ENCODE peak calls at places on chromosomes 12 and 14, in five cellular contexts. J is CD4-positive, alpha-beta T cell; G is GM23248; O is left ventricle myocardium inferior; Z is aorta. S is an unnamed sample.

GRCh38 chr12:115467531-115467930 is 783.6 kb upstream of the TBX3 start:
- DNase-seq in O (no peak), Z (no peak), G (peak; percentile 52), J (no peak), S (no peak)

GRCh38 chr14:92973265-92973797 is 50.4 kb downstream of the CHGA start:
- DNase-seq in O (peak; percentile 82), G (peak; percentile 96), Z (peak; percentile 91), J (no peak), S (no peak)

GRCh38 chr14:22557846-22558220 is 31.2 kb downstream of the DAD1 start:
- DNase-seq in G (no peak), Z (no peak), O (no peak), J (no peak), S (no peak)

GRCh38 chr12:87155616-87156015 is 873.6 kb downstream of the C12orf50 start:
- DNase-seq in O (no peak), G (peak; percentile 72), J (no peak), Z (no peak), S (no peak)

GRCh38 chr12:14239935-14240872 is 125.3 kb upstream of the ATF7IP start:
- DNase-seq in Z (no peak), J (no peak), O (no peak), G (no peak), S (no peak)

GRCh38 chr14:39038542-39038941 is 64.5 kb downstream of the SEC23A start:
- DNase-seq in Z (no peak), J (no peak), G (no peak), O (no peak), S (no peak)

GRCh38 chr14:67416085-67416484 is 4.1 kb upstream of the PLEK2 start:
- DNase-seq in G (no peak), Z (peak; percentile 36), J (no peak), O (no peak), S (no peak)

GRCh38 chr14:91335191-91336092 is 82.2 kb downstream of the CCDC88C start:
- DNase-seq in Z (no peak), G (no peak), O (no peak), J (no peak), S (no peak)

GRCh38 chr12:47244730-47245285 is 165.0 kb upstream of the AMIGO2 start:
- DNase-seq in J (no peak), Z (no peak), G (no peak), O (no peak), S (no peak)

GRCh38 chr14:32201816-32202467 is at the start of gene RNU6-7:
- DNase-seq in O (peak; percentile 20), G (peak; percentile 27), J (peak; percentile 41), Z (peak; percentile 71), S (no peak)

GRCh38 chr12:96249196-96250118 is 55.3 kb downstream of the ELK3 start:
- DNase-seq in G (peak; percentile 53), O (peak; percentile 74), Z (no peak), J (no peak), S (no peak)

GRCh38 chr12:62604856-62605255 is 138.2 kb downstream of the MON2 start:
- DNase-seq in O (no peak), J (peak; percentile 9), G (peak; percentile 66), Z (no peak), S (peak; percentile 5)

GRCh38 chr12:6563448-6564050 is 4.5 kb downstream of the NOP2 start:
- DNase-seq in Z (peak; percentile 85), O (no peak), G (peak; percentile 65), J (peak; percentile 60), S (peak; percentile 43)

GRCh38 chr14:31927348-31927826 is 149.7 kb upstream of the ARHGAP5 start:
- DNase-seq in G (peak; percentile 93), J (no peak), Z (no peak), O (peak; percentile 35), S (no peak)

GRCh38 chr12:110794623-110795280 is 52.0 kb upstream of the CCDC63 start:
- DNase-seq in J (no peak), G (peak; percentile 60), Z (no peak), O (peak; percentile 82), S (no peak)

GRCh38 chr12:53538209-53538689 is 31.0 kb upstream of the NPFF start:
- DNase-seq in O (no peak), G (peak; percentile 68), J (no peak), Z (no peak), S (no peak)

GRCh38 chr14:53709381-53709780 is 247.2 kb downstream of the BMP4 start:
- DNase-seq in Z (no peak), G (no peak), O (no peak), J (no peak), S (no peak)

GRCh38 chr14:85711620-85712019 is 181.7 kb downstream of the FLRT2 start:
- DNase-seq in O (no peak), Z (no peak), J (no peak), G (no peak), S (no peak)

GRCh38 chr14:104288272-104288671 is 149.9 kb downstream of the KIF26A start:
- DNase-seq in O (peak; percentile 2), Z (peak; percentile 42), G (no peak), J (no peak), S (no peak)

GRCh38 chr12:32145096-32145495 is 38.4 kb downstream of the BICD1 start:
- DNase-seq in O (no peak), G (no peak), Z (no peak), J (no peak), S (no peak)

GRCh38 chr12:78120866-78121590 is 290.3 kb downstream of the NAV3 start:
- DNase-seq in J (no peak), O (no peak), G (peak; percentile 62), Z (no peak), S (no peak)

GRCh38 chr12:20272801-20273200 is 95.5 kb upstream of the PDE3A start:
- DNase-seq in Z (no peak), G (peak; percentile 48), O (no peak), J (no peak), S (no peak)

GRCh38 chr12:50120521-50120920 is 8.5 kb downstream of the COX14 start:
- DNase-seq in Z (no peak), O (no peak), G (no peak), J (no peak), S (no peak)

GRCh38 chr14:64705406-64706118 is 1.3 kb downstream of the PLEKHG3 start:
- DNase-seq in J (no peak), Z (peak; percentile 79), O (no peak), G (peak; percentile 43), S (no peak)

GRCh38 chr14:104226421-104227385 is 88.3 kb downstream of the KIF26A start:
- DNase-seq in O (no peak), G (no peak), J (no peak), Z (peak; percentile 67), S (no peak)

GRCh38 chr12:81075539-81075938 is 2.3 kb upstream of the ACSS3 start:
- DNase-seq in J (no peak), O (no peak), Z (no peak), G (no peak), S (no peak)

GRCh38 chr14:51432302-51432948 is 192.4 kb downstream of the TMX1 start:
- DNase-seq in G (no peak), Z (no peak), O (no peak), J (no peak), S (no peak)
- H3K9me3 ChIP-seq in G (no peaks in the 10 kb centered on the region), Z (no peaks in the 10 kb centered on the region), O (no peaks in the 10 kb centered on the region), J (no peaks in the 10 kb centered on the region), S (no peaks in the 10 kb centered on the region)

GRCh38 chr12:133220521-133220920 is 15.2 kb downstream of the ANHX start:
- DNase-seq in O (no peak), G (no peak), J (no peak), Z (no peak), S (no peak)

GRCh38 chr12:133226690-133227089 is 9.0 kb downstream of the ANHX start:
- DNase-seq in O (no peak), G (no peak), J (no peak), Z (no peak), S (no peak)

GRCh38 chr12:133222211-133222610 is 13.5 kb downstream of the ANHX start:
- DNase-seq in Z (no peak), J (no peak), G (no peak), O (no peak), S (no peak)

GRCh38 chr12:133221241-133221640 is 14.4 kb downstream of the ANHX start:
- DNase-seq in Z (no peak), O (no peak), J (no peak), G (no peak), S (no peak)

DNA sequence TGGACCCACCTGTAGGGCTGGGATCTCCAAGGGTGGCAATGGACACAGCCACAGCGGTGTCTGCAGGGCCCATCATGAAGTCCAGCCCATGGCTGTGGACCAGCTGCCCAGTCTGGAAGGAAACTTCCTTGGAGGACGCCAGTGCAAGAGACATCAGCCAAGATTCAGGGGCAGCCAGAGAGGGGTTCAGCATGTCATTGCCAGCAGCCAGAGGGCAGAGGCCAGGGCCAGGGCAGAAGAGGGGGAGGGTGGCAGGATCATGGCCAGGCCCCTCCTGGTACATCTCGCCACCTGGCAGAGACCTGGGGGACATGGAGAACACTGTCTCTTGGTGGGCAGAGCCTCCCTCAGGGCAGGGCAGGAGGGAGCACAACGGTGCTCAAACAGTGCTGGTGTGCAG is 10.2 kb downstream of the ANHX start:
- DNase-seq in O (no peak), Z (no peak), J (no peak), G (no peak), S (no peak)
- H3K9me3 ChIP-seq in O (peaks cover 59% of the 10 kb centered on the region), Z (peaks cover 4% of the 10 kb centered on the region), J (peaks cover 21% of the 10 kb centered on the region), G (no peaks in the 10 kb centered on the region), S (peaks cover 2% of the 10 kb centered on the region)

DNA sequence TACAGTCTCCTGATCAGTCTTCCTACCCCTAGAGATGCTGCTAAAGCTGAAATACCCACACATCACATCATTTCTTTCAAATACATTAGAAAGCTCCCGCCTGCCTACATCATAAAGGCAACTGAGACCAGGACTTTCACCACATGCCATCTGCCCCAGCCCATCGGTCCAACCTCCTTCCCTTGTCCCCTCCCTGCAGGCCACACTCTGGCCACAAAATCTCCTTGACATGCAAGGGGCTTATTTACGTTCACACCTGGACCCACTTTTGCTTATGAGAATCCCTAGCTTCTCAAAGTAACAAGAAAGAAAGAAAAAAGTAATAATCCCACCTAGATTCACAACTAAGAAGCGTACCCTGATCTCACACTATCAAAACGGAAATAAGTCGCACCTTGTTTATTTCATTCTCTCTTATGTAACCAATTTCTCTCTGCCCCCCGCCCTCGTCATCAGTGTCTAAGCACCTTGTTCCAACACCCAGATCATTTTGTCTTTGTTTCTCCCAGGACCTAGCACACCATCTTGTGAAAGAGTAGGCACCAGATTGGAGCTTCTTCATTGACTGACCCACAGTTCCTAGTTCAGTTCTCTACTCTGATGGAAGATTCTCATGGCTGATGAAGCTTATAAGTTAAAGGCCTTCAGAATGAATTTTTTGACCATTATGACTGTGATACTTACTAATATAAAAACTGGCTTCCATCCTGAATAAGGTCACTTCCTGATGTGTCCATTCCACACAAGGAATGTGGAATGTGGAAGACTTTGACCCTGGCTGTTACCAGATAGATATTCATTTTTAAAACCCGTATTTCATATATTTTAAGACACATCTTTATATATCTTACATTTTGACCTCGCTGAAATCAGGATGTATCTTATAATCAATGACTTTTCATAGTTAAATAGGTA is 7.7 kb downstream of the WSB2 start:
- DNase-seq in G (peak; percentile 52), J (no peak), Z (no peak), O (no peak), S (no peak)
- H3K9me3 ChIP-seq in G (no peaks in the 10 kb centered on the region), J (no peaks in the 10 kb centered on the region), Z (no peaks in the 10 kb centered on the region), O (no peaks in the 10 kb centered on the region), S (no peaks in the 10 kb centered on the region)

DNA sequence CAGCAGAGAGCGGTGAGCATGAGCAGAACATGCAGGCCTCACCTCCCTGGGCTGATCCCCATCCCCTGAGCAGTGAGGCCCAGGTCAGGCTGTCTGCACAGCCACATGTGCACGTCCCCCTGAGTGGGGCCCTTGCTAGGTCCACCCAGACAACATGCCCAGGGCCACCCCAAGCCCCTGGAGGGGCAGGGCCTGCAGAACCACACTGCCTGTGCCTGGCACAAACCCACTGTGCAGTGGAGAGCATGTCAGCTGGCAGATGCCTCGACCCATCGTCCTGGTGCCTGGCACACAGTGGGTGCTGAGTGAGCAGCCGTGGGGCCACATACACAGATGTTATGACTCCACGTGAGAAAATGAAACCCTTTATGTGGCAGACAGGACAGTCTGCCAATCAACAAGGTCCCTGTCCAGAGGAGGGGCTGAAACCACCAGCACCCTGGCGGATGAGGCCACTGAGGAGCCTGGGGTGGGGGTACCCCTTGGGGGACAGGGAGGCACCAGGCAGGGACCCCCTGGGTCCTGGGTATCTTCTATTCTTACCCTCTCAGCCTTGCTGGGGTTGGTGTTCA is 8.3 kb downstream of the ANHX start:
- DNase-seq in Z (no peak), O (no peak), G (no peak), J (no peak), S (no peak)
- H3K9me3 ChIP-seq in Z (peaks cover 2% of the 10 kb centered on the region), O (peaks cover 53% of the 10 kb centered on the region), G (no peaks in the 10 kb centered on the region), J (peaks cover 5% of the 10 kb centered on the region), S (peaks cover 2% of the 10 kb centered on the region)